ENCODE peak calls at places on chromosomes 6 and 20, in ten cellular contexts. One of them, this sample, is unnamed.

GRCh38 chr20:61353996-61354390 is 101.9 kb downstream of the CDH4 start:
- DNase-seq in transverse colon: no peak
- DNase-seq in M059J: no peak
- DNase-seq in stimulated activated CD8-positive, alpha-beta memory T cell treated with anti-CD3 and anti-CD28 coated beads, Interleukin-15, amount 100 ng/mL, for 24 hours: no peak
- DNase-seq in GM13976: no peak
- DNase-seq in left ventricle myocardium inferior: no peak
- DNase-seq in cerebellum: no peak
- DNase-seq in GDM1: no peak
- DNase-seq in KG1: no peak
- DNase-seq in lung: no peak
- DNase-seq in this sample: no peak

GRCh38 chr20:10708342-10709185 is 34.8 kb upstream of the JAG1 start:
- DNase-seq in GM13976: no peak
- DNase-seq in transverse colon: no peak
- DNase-seq in cerebellum: no peak
- DNase-seq in stimulated activated CD8-positive, alpha-beta memory T cell treated with anti-CD3 and anti-CD28 coated beads, Interleukin-15, amount 100 ng/mL, for 24 hours: no peak
- DNase-seq in GDM1: no peak
- DNase-seq in M059J: peak; percentile 49
- DNase-seq in KG1: no peak
- DNase-seq in left ventricle myocardium inferior: no peak
- DNase-seq in lung: no peak
- DNase-seq in this sample: peak; percentile 94

GRCh38 chr6:36351152-36351571 is 14.5 kb upstream of the BNIP5 start:
- DNase-seq in lung: no peak
- DNase-seq in left ventricle myocardium inferior: no peak
- DNase-seq in transverse colon: no peak
- DNase-seq in M059J: peak; percentile 54
- DNase-seq in stimulated activated CD8-positive, alpha-beta memory T cell treated with anti-CD3 and anti-CD28 coated beads, Interleukin-15, amount 100 ng/mL, for 24 hours: no peak
- DNase-seq in KG1: no peak
- DNase-seq in GM13976: no peak
- DNase-seq in cerebellum: no peak
- DNase-seq in GDM1: no peak
- DNase-seq in this sample: no peak

GRCh38 chr20:21090112-21090737 is 15.9 kb downstream of the LINC00237 start:
- DNase-seq in left ventricle myocardium inferior: no peak
- DNase-seq in GM13976: no peak
- DNase-seq in stimulated activated CD8-positive, alpha-beta memory T cell treated with anti-CD3 and anti-CD28 coated beads, Interleukin-15, amount 100 ng/mL, for 24 hours: no peak
- DNase-seq in lung: no peak
- DNase-seq in KG1: no peak
- DNase-seq in M059J: no peak
- DNase-seq in transverse colon: no peak
- DNase-seq in GDM1: no peak
- DNase-seq in cerebellum: no peak
- DNase-seq in this sample: no peak

GRCh38 chr6:90162648-90163409 is 133.8 kb downstream of the BACH2 start:
- DNase-seq in M059J: no peak
- DNase-seq in KG1: no peak
- DNase-seq in GDM1: no peak
- DNase-seq in lung: no peak
- DNase-seq in transverse colon: no peak
- DNase-seq in GM13976: no peak
- DNase-seq in cerebellum: no peak
- DNase-seq in stimulated activated CD8-positive, alpha-beta memory T cell treated with anti-CD3 and anti-CD28 coated beads, Interleukin-15, amount 100 ng/mL, for 24 hours: no peak
- DNase-seq in left ventricle myocardium inferior: no peak
- DNase-seq in this sample: no peak

GRCh38 chr20:1327241-1327653 is 1.7 kb downstream of the SDCBP2 start:
- DNase-seq in M059J: peak; percentile 81
- DNase-seq in GM13976: no peak
- DNase-seq in cerebellum: no peak
- DNase-seq in lung: no peak
- DNase-seq in KG1: no peak
- DNase-seq in left ventricle myocardium inferior: no peak
- DNase-seq in stimulated activated CD8-positive, alpha-beta memory T cell treated with anti-CD3 and anti-CD28 coated beads, Interleukin-15, amount 100 ng/mL, for 24 hours: no peak
- DNase-seq in GDM1: no peak
- DNase-seq in transverse colon: peak; percentile 41
- DNase-seq in this sample: no peak

GRCh38 chr20:24045621-24046020 is 57.0 kb upstream of the GGTLC1 start:
- DNase-seq in M059J: no peak
- DNase-seq in KG1: peak; percentile 13
- DNase-seq in cerebellum: no peak
- DNase-seq in lung: no peak
- DNase-seq in left ventricle myocardium inferior: no peak
- DNase-seq in GDM1: no peak
- DNase-seq in stimulated activated CD8-positive, alpha-beta memory T cell treated with anti-CD3 and anti-CD28 coated beads, Interleukin-15, amount 100 ng/mL, for 24 hours: no peak
- DNase-seq in transverse colon: no peak
- DNase-seq in GM13976: no peak
- DNase-seq in this sample: no peak

GRCh38 chr20:45012682-45013302 is 46.5 kb downstream of the STK4 start:
- DNase-seq in transverse colon: no peak
- DNase-seq in cerebellum: no peak
- DNase-seq in left ventricle myocardium inferior: no peak
- DNase-seq in GM13976: no peak
- DNase-seq in KG1: no peak
- DNase-seq in lung: no peak
- DNase-seq in stimulated activated CD8-positive, alpha-beta memory T cell treated with anti-CD3 and anti-CD28 coated beads, Interleukin-15, amount 100 ng/mL, for 24 hours: no peak
- DNase-seq in GDM1: no peak
- DNase-seq in M059J: peak; percentile 77
- DNase-seq in this sample: peak; percentile 16

GRCh38 chr6:56148488-56149190 is 98.7 kb downstream of the COL21A1 start:
- DNase-seq in left ventricle myocardium inferior: no peak
- DNase-seq in transverse colon: no peak
- DNase-seq in M059J: peak; percentile 29
- DNase-seq in cerebellum: no peak
- DNase-seq in stimulated activated CD8-positive, alpha-beta memory T cell treated with anti-CD3 and anti-CD28 coated beads, Interleukin-15, amount 100 ng/mL, for 24 hours: no peak
- DNase-seq in KG1: no peak
- DNase-seq in GM13976: no peak
- DNase-seq in lung: no peak
- DNase-seq in GDM1: no peak
- DNase-seq in this sample: no peak

GRCh38 chr6:125986956-125987617 is 747 bp downstream of the TRMT11 start:
- DNase-seq in M059J: peak; percentile 35
- DNase-seq in lung: no peak
- DNase-seq in GM13976: peak; percentile 32
- DNase-seq in cerebellum: peak; percentile 12
- DNase-seq in left ventricle myocardium inferior: no peak
- DNase-seq in stimulated activated CD8-positive, alpha-beta memory T cell treated with anti-CD3 and anti-CD28 coated beads, Interleukin-15, amount 100 ng/mL, for 24 hours: no peak
- DNase-seq in transverse colon: no peak
- DNase-seq in GDM1: no peak
- DNase-seq in KG1: peak; percentile 35
- DNase-seq in this sample: no peak

GRCh38 chr6:2166717-2167116 is 78.7 kb downstream of the GMDS start:
- DNase-seq in GDM1: no peak
- DNase-seq in cerebellum: peak; percentile 3
- DNase-seq in left ventricle myocardium inferior: no peak
- DNase-seq in transverse colon: peak; percentile 37
- DNase-seq in M059J: no peak
- DNase-seq in GM13976: no peak
- DNase-seq in KG1: no peak
- DNase-seq in stimulated activated CD8-positive, alpha-beta memory T cell treated with anti-CD3 and anti-CD28 coated beads, Interleukin-15, amount 100 ng/mL, for 24 hours: no peak
- DNase-seq in lung: no peak
- DNase-seq in this sample: peak; percentile 97

GRCh38 chr6:16747232-16748027 is 13.8 kb downstream of the ATXN1 start:
- DNase-seq in cerebellum: peak; percentile 44
- DNase-seq in lung: no peak
- DNase-seq in GDM1: no peak
- DNase-seq in M059J: peak; percentile 80
- DNase-seq in KG1: no peak
- DNase-seq in stimulated activated CD8-positive, alpha-beta memory T cell treated with anti-CD3 and anti-CD28 coated beads, Interleukin-15, amount 100 ng/mL, for 24 hours: no peak
- DNase-seq in transverse colon: no peak
- DNase-seq in left ventricle myocardium inferior: no peak
- DNase-seq in GM13976: no peak
- DNase-seq in this sample: peak; percentile 67

GRCh38 chr6:138162104-138162946 is 586 bp downstream of the ARFGEF3 start:
- DNase-seq in transverse colon: peak; percentile 18
- DNase-seq in GDM1: no peak
- DNase-seq in M059J: peak; percentile 42
- DNase-seq in KG1: no peak
- DNase-seq in GM13976: peak; percentile 11
- DNase-seq in cerebellum: no peak
- DNase-seq in stimulated activated CD8-positive, alpha-beta memory T cell treated with anti-CD3 and anti-CD28 coated beads, Interleukin-15, amount 100 ng/mL, for 24 hours: no peak
- DNase-seq in left ventricle myocardium inferior: no peak
- DNase-seq in lung: no peak
- DNase-seq in this sample: peak; percentile 60

GRCh38 chr6:16637635-16638034 is 123.6 kb downstream of the ATXN1 start:
- DNase-seq in KG1: no peak
- DNase-seq in M059J: peak; percentile 41
- DNase-seq in stimulated activated CD8-positive, alpha-beta memory T cell treated with anti-CD3 and anti-CD28 coated beads, Interleukin-15, amount 100 ng/mL, for 24 hours: no peak
- DNase-seq in cerebellum: no peak
- DNase-seq in transverse colon: no peak
- DNase-seq in lung: no peak
- DNase-seq in GM13976: no peak
- DNase-seq in left ventricle myocardium inferior: no peak
- DNase-seq in GDM1: no peak
- DNase-seq in this sample: no peak

GRCh38 chr6:111481836-111482235 is 1.2 kb downstream of the REV3L start:
- DNase-seq in KG1: no peak
- DNase-seq in lung: no peak
- DNase-seq in transverse colon: no peak
- DNase-seq in M059J: no peak
- DNase-seq in GDM1: no peak
- DNase-seq in cerebellum: no peak
- DNase-seq in left ventricle myocardium inferior: no peak
- DNase-seq in stimulated activated CD8-positive, alpha-beta memory T cell treated with anti-CD3 and anti-CD28 coated beads, Interleukin-15, amount 100 ng/mL, for 24 hours: no peak
- DNase-seq in GM13976: no peak
- DNase-seq in this sample: no peak

GRCh38 chr6:33683051-33683571 is 28.4 kb downstream of the UQCC2 start:
- DNase-seq in GM13976: no peak
- DNase-seq in lung: no peak
- DNase-seq in GDM1: no peak
- DNase-seq in stimulated activated CD8-positive, alpha-beta memory T cell treated with anti-CD3 and anti-CD28 coated beads, Interleukin-15, amount 100 ng/mL, for 24 hours: no peak
- DNase-seq in KG1: no peak
- DNase-seq in M059J: no peak
- DNase-seq in left ventricle myocardium inferior: no peak
- DNase-seq in cerebellum: no peak
- DNase-seq in transverse colon: no peak
- DNase-seq in this sample: no peak

GRCh38 chr6:154754152-154754551 is 20.9 kb downstream of the SCAF8 start:
- DNase-seq in M059J: peak; percentile 80
- DNase-seq in transverse colon: no peak
- DNase-seq in left ventricle myocardium inferior: no peak
- DNase-seq in lung: no peak
- DNase-seq in GM13976: no peak
- DNase-seq in GDM1: no peak
- DNase-seq in KG1: no peak
- DNase-seq in cerebellum: no peak
- DNase-seq in stimulated activated CD8-positive, alpha-beta memory T cell treated with anti-CD3 and anti-CD28 coated beads, Interleukin-15, amount 100 ng/mL, for 24 hours: no peak
- DNase-seq in this sample: peak; percentile 51

GRCh38 chr6:19803331-19804330 is 33.5 kb upstream of the ID4 start:
- DNase-seq in M059J: peak; percentile 69
- DNase-seq in GM13976: no peak
- DNase-seq in transverse colon: no peak
- DNase-seq in stimulated activated CD8-positive, alpha-beta memory T cell treated with anti-CD3 and anti-CD28 coated beads, Interleukin-15, amount 100 ng/mL, for 24 hours: no peak
- DNase-seq in cerebellum: no peak
- DNase-seq in KG1: no peak
- DNase-seq in GDM1: no peak
- DNase-seq in lung: no peak
- DNase-seq in left ventricle myocardium inferior: no peak
- DNase-seq in this sample: peak; percentile 36

GRCh38 chr20:58986968-58987517 is 6.0 kb downstream of the NELFCD start:
- DNase-seq in KG1: no peak
- DNase-seq in left ventricle myocardium inferior: no peak
- DNase-seq in GDM1: no peak
- DNase-seq in M059J: no peak
- DNase-seq in transverse colon: no peak
- DNase-seq in stimulated activated CD8-positive, alpha-beta memory T cell treated with anti-CD3 and anti-CD28 coated beads, Interleukin-15, amount 100 ng/mL, for 24 hours: no peak
- DNase-seq in lung: no peak
- DNase-seq in GM13976: no peak
- DNase-seq in cerebellum: peak; percentile 44
- DNase-seq in this sample: no peak

GRCh38 chr6:149264629-149265028 is 52.9 kb upstream of the TAB2 start:
- DNase-seq in KG1: no peak
- DNase-seq in lung: no peak
- DNase-seq in cerebellum: no peak
- DNase-seq in GDM1: no peak
- DNase-seq in GM13976: no peak
- DNase-seq in M059J: no peak
- DNase-seq in left ventricle myocardium inferior: no peak
- DNase-seq in stimulated activated CD8-positive, alpha-beta memory T cell treated with anti-CD3 and anti-CD28 coated beads, Interleukin-15, amount 100 ng/mL, for 24 hours: no peak
- DNase-seq in transverse colon: no peak
- DNase-seq in this sample: no peak

GRCh38 chr6:40344566-40345185 is 242.5 kb downstream of the LRFN2 start:
- DNase-seq in stimulated activated CD8-positive, alpha-beta memory T cell treated with anti-CD3 and anti-CD28 coated beads, Interleukin-15, amount 100 ng/mL, for 24 hours: no peak
- DNase-seq in GM13976: no peak
- DNase-seq in KG1: no peak
- DNase-seq in left ventricle myocardium inferior: no peak
- DNase-seq in M059J: no peak
- DNase-seq in lung: no peak
- DNase-seq in GDM1: no peak
- DNase-seq in cerebellum: no peak
- DNase-seq in transverse colon: no peak
- DNase-seq in this sample: no peak

GRCh38 chr6:36970892-36971842 is 14.8 kb downstream of the MTCH1 start:
- DNase-seq in transverse colon: no peak
- DNase-seq in KG1: no peak
- DNase-seq in lung: no peak
- DNase-seq in stimulated activated CD8-positive, alpha-beta memory T cell treated with anti-CD3 and anti-CD28 coated beads, Interleukin-15, amount 100 ng/mL, for 24 hours: no peak
- DNase-seq in GM13976: no peak
- DNase-seq in left ventricle myocardium inferior: no peak
- DNase-seq in cerebellum: no peak
- DNase-seq in M059J: no peak
- DNase-seq in GDM1: no peak
- DNase-seq in this sample: no peak

GRCh38 chr20:46709459-46710148 is at the start of gene SLC2A10:
- DNase-seq in GDM1: no peak
- DNase-seq in GM13976: peak; percentile 58
- DNase-seq in KG1: no peak
- DNase-seq in transverse colon: peak; percentile 70
- DNase-seq in M059J: peak; percentile 58
- DNase-seq in cerebellum: no peak
- DNase-seq in lung: peak; percentile 46
- DNase-seq in left ventricle myocardium inferior: peak; percentile 66
- DNase-seq in stimulated activated CD8-positive, alpha-beta memory T cell treated with anti-CD3 and anti-CD28 coated beads, Interleukin-15, amount 100 ng/mL, for 24 hours: no peak
- DNase-seq in this sample: peak; percentile 23

GRCh38 chr6:37481793-37482192 is 17.9 kb downstream of the CCDC167 start:
- DNase-seq in stimulated activated CD8-positive, alpha-beta memory T cell treated with anti-CD3 and anti-CD28 coated beads, Interleukin-15, amount 100 ng/mL, for 24 hours: no peak
- DNase-seq in left ventricle myocardium inferior: no peak
- DNase-seq in lung: no peak
- DNase-seq in GDM1: no peak
- DNase-seq in transverse colon: no peak
- DNase-seq in KG1: no peak
- DNase-seq in GM13976: no peak
- DNase-seq in M059J: no peak
- DNase-seq in cerebellum: no peak
- DNase-seq in this sample: peak; percentile 95

GRCh38 chr6:109901976-109902375 is 76.1 kb upstream of the GPR6 start:
- DNase-seq in cerebellum: no peak
- DNase-seq in stimulated activated CD8-positive, alpha-beta memory T cell treated with anti-CD3 and anti-CD28 coated beads, Interleukin-15, amount 100 ng/mL, for 24 hours: no peak
- DNase-seq in left ventricle myocardium inferior: no peak
- DNase-seq in GM13976: no peak
- DNase-seq in transverse colon: no peak
- DNase-seq in GDM1: no peak
- DNase-seq in lung: no peak
- DNase-seq in KG1: no peak
- DNase-seq in M059J: no peak
- DNase-seq in this sample: no peak

GRCh38 chr6:63527658-63528514 is 44.4 kb upstream of the LOC128125822 start:
- DNase-seq in stimulated activated CD8-positive, alpha-beta memory T cell treated with anti-CD3 and anti-CD28 coated beads, Interleukin-15, amount 100 ng/mL, for 24 hours: no peak
- DNase-seq in transverse colon: peak; percentile 68
- DNase-seq in KG1: no peak
- DNase-seq in left ventricle myocardium inferior: no peak
- DNase-seq in cerebellum: no peak
- DNase-seq in M059J: peak; percentile 99
- DNase-seq in GDM1: no peak
- DNase-seq in lung: peak; percentile 46
- DNase-seq in GM13976: no peak
- DNase-seq in this sample: peak; percentile 98

GRCh38 chr6:69370763-69371162 is 426.0 kb downstream of the LMBRD1 start:
- DNase-seq in GDM1: no peak
- DNase-seq in stimulated activated CD8-positive, alpha-beta memory T cell treated with anti-CD3 and anti-CD28 coated beads, Interleukin-15, amount 100 ng/mL, for 24 hours: no peak
- DNase-seq in GM13976: no peak
- DNase-seq in left ventricle myocardium inferior: peak; percentile 39
- DNase-seq in cerebellum: peak; percentile 66
- DNase-seq in lung: no peak
- DNase-seq in transverse colon: no peak
- DNase-seq in KG1: no peak
- DNase-seq in M059J: no peak
- DNase-seq in this sample: no peak

GRCh38 chr20:1841554-1842140 is 53.6 kb upstream of the SIRPA start:
- DNase-seq in cerebellum: peak; percentile 38
- DNase-seq in GDM1: no peak
- DNase-seq in left ventricle myocardium inferior: no peak
- DNase-seq in stimulated activated CD8-positive, alpha-beta memory T cell treated with anti-CD3 and anti-CD28 coated beads, Interleukin-15, amount 100 ng/mL, for 24 hours: no peak
- DNase-seq in M059J: peak; percentile 44
- DNase-seq in transverse colon: peak; percentile 35
- DNase-seq in GM13976: no peak
- DNase-seq in lung: no peak
- DNase-seq in KG1: no peak
- DNase-seq in this sample: no peak